ENCODE peak calls at places on chromosomes 7 and 10, in six cellular contexts. One of them, this sample, is unnamed.

GRCh38 chr7:8254215-8254614 is 7.8 kb downstream of the ICA1 start:
- DNase-seq in GM23338: no peak
- DNase-seq in cardiac septum: no peak
- DNase-seq in HT1080: no peak
- DNase-seq in heart right ventricle: no peak
- DNase-seq in NCI-H526: no peak
- DNase-seq in this sample: no peak

GRCh38 chr10:25933653-25934608 is at the start of gene MYO3A:
- DNase-seq in GM23338: peak
- DNase-seq in cardiac septum: no peak
- DNase-seq in HT1080: no peak
- DNase-seq in heart right ventricle: no peak
- DNase-seq in NCI-H526: peak
- DNase-seq in this sample: no peak

GRCh38 chr7:147376152-147376551 is 1214.4 kb upstream of the C7orf33 start:
- DNase-seq in GM23338: no peak
- DNase-seq in cardiac septum: no peak
- DNase-seq in HT1080: no peak
- DNase-seq in heart right ventricle: no peak
- DNase-seq in NCI-H526: no peak
- DNase-seq in this sample: no peak

GRCh38 chr10:130244928-130245495 is 108.8 kb downstream of the GLRX3 start:
- DNase-seq in GM23338: no peak
- DNase-seq in cardiac septum: no peak
- DNase-seq in HT1080: no peak
- DNase-seq in heart right ventricle: no peak
- DNase-seq in NCI-H526: no peak
- DNase-seq in this sample: no peak

GRCh38 chr7:135168001-135168400 is 2.5 kb downstream of the CYREN start:
- DNase-seq in GM23338: no peak
- DNase-seq in cardiac septum: no peak
- DNase-seq in HT1080: no peak
- DNase-seq in heart right ventricle: no peak
- DNase-seq in NCI-H526: no peak
- DNase-seq in this sample: no peak

GRCh38 chr7:102028206-102028826 is 210.9 kb downstream of the CUX1 start:
- DNase-seq in GM23338: no peak
- DNase-seq in cardiac septum: peak
- DNase-seq in HT1080: no peak
- DNase-seq in heart right ventricle: no peak
- DNase-seq in NCI-H526: no peak
- DNase-seq in this sample: no peak

GRCh38 chr10:33196710-33197406 is 137.6 kb downstream of the NRP1 start:
- DNase-seq in GM23338: no peak
- DNase-seq in cardiac septum: no peak
- DNase-seq in HT1080: no peak
- DNase-seq in heart right ventricle: peak
- DNase-seq in NCI-H526: no peak
- DNase-seq in this sample: no peak

GRCh38 chr7:2175514-2175913 is 57.2 kb downstream of the MAD1L1 start:
- DNase-seq in GM23338: peak
- DNase-seq in cardiac septum: peak
- DNase-seq in HT1080: peak
- DNase-seq in heart right ventricle: peak
- DNase-seq in NCI-H526: no peak
- DNase-seq in this sample: no peak

GRCh38 chr7:138470586-138471157 is 10.6 kb downstream of the TRIM24 start:
- DNase-seq in GM23338: no peak
- DNase-seq in cardiac septum: no peak
- DNase-seq in HT1080: no peak
- DNase-seq in heart right ventricle: no peak
- DNase-seq in NCI-H526: no peak
- DNase-seq in this sample: no peak

GRCh38 chr7:103752995-103753394 is 236.5 kb downstream of the RELN start:
- DNase-seq in GM23338: no peak
- DNase-seq in cardiac septum: no peak
- DNase-seq in HT1080: peak
- DNase-seq in heart right ventricle: no peak
- DNase-seq in NCI-H526: peak
- DNase-seq in this sample: no peak

GRCh38 chr10:124066744-124067714 is 26.4 kb downstream of the CHST15 start:
- DNase-seq in GM23338: peak
- DNase-seq in cardiac septum: no peak
- DNase-seq in HT1080: no peak
- DNase-seq in heart right ventricle: no peak
- DNase-seq in NCI-H526: no peak
- DNase-seq in this sample: no peak

GRCh38 chr7:51275532-51275931 is 41.1 kb downstream of the COBL start:
- DNase-seq in GM23338: no peak
- DNase-seq in cardiac septum: no peak
- DNase-seq in HT1080: no peak
- DNase-seq in heart right ventricle: no peak
- DNase-seq in NCI-H526: no peak
- DNase-seq in this sample: no peak

This sample was measured in activated T-helper 9 cell treated with anti-CD3 and anti-CD28 coated beads, Interleukin-2, amount 50 U/mL, for 16 hours.